ENCODE peak calls at places on chromosome 3, in six cellular contexts. H is amygdala, B is ACHN, C is adrenal gland, V is RWPE1, Q is K562. E is an unnamed sample.

GRCh38 chr3:183148056-183148455 is 14.5 kb downstream of the LAMP3 start:
- DNase-seq in Q (no peak), V (no peak), H (no peak), B (no peak), C (no peak), E (peak; percentile 80)

GRCh38 chr3:42497009-42497731 is 5.3 kb upstream of the VIPR1 start:
- DNase-seq in H (no peak), C (no peak), B (no peak), Q (no peak), V (no peak), E (peak; percentile 61)

GRCh38 chr3:170977911-170978310 is 48.6 kb downstream of the SLC2A2 start:
- DNase-seq in H (no peak), Q (no peak), B (peak; percentile 69), C (no peak), V (no peak), E (no peak)

GRCh38 chr3:134663646-134664456 is 13.0 kb upstream of the KY start:
- DNase-seq in B (no peak), Q (no peak), V (no peak), H (no peak), C (no peak), E (peak; percentile 47)

GRCh38 chr3:113064183-113064582 is 73.4 kb downstream of the GTPBP8 start:
- DNase-seq in C (no peak), V (no peak), Q (no peak), B (no peak), H (no peak), E (no peak)

GRCh38 chr3:45906681-45907220 is 20.4 kb downstream of the CCR9 start:
- DNase-seq in V (no peak), Q (peak; percentile 43), B (no peak), C (no peak), H (no peak), E (peak; percentile 78)

GRCh38 chr3:122988507-122988906 is 39.1 kb downstream of the SEMA5B start:
- DNase-seq in B (no peak), V (no peak), H (no peak), Q (no peak), C (no peak), E (no peak)

GRCh38 chr3:9059489-9060400 is 96.5 kb upstream of the RAD18 start:
- DNase-seq in B (no peak), H (no peak), C (no peak), Q (no peak), V (no peak), E (no peak)

GRCh38 chr3:17023006-17023664 is 138.4 kb downstream of the PLCL2 start:
- DNase-seq in Q (no peak), V (no peak), B (no peak), H (no peak), C (no peak), E (peak; percentile 8)

GRCh38 chr3:54510506-54510905 is 388.2 kb downstream of the CACNA2D3 start:
- DNase-seq in B (no peak), Q (no peak), V (no peak), H (no peak), C (no peak), E (no peak)

GRCh38 chr3:138594150-138594934 is at the start of gene CEP70:
- DNase-seq in H (no peak), V (peak; percentile 91), C (peak; percentile 95), Q (peak; percentile 92), B (peak; percentile 93), E (peak; percentile 85)

GRCh38 chr3:16503191-16503776 is 10.2 kb downstream of the RFTN1 start:
- DNase-seq in C (no peak), B (no peak), H (no peak), V (no peak), Q (no peak), E (no peak)

GRCh38 chr3:68007621-68008226 is 353.3 kb upstream of the SUCLG2 start:
- DNase-seq in H (no peak), C (no peak), Q (no peak), V (no peak), B (no peak), E (no peak)

GRCh38 chr3:186427627-186428026 is 65.6 kb upstream of the DGKG start:
- DNase-seq in B (no peak), C (no peak), V (no peak), Q (no peak), H (no peak), E (peak; percentile 63)

GRCh38 chr3:73927203-73927570 is 302.4 kb upstream of the PDZRN3 start:
- DNase-seq in Q (no peak), V (no peak), H (no peak), C (peak; percentile 49), B (no peak), E (no peak)

GRCh38 chr3:147807773-147808172 is 398.6 kb downstream of the ZIC1 start:
- DNase-seq in C (no peak), V (no peak), Q (no peak), B (no peak), H (no peak), E (no peak)

GRCh38 chr3:150681037-150681436 is 22.7 kb downstream of the ERICH6 start:
- DNase-seq in C (no peak), V (no peak), B (no peak), H (no peak), Q (no peak), E (no peak)

GRCh38 chr3:150300847-150301517 is 107.1 kb upstream of the TSC22D2 start:
- DNase-seq in B (peak; percentile 24), C (no peak), H (no peak), V (no peak), Q (no peak), E (no peak)

GRCh38 chr3:32288819-32289218 is 50.3 kb downstream of the CMTM8 start:
- DNase-seq in H (no peak), V (no peak), Q (no peak), C (no peak), B (no peak), E (no peak)

GRCh38 chr3:12973827-12974226 is 99.4 kb downstream of the IQSEC1 start:
- DNase-seq in C (no peak), H (no peak), Q (no peak), V (no peak), B (no peak), E (no peak)

GRCh38 chr3:194672876-194673275 is 885 bp upstream of the LSG1 start:
- DNase-seq in V (no peak), B (no peak), H (no peak), Q (no peak), C (no peak), E (no peak)

E was measured in astrocyte.